ENCODE peak calls at places on chromosomes 5 and 9, in ten cellular contexts. Q is spleen, L is A549, P is bronchial epithelial cell, D is astrocyte of the cerebellum, A is mucosa of descending colon, W is SK-N-SH, Y is fibroblast of pulmonary artery, E is breast epithelium, J is WERI-Rb-1. S is an unnamed sample.

GRCh38 chr9:18905033-18905882 is 127.8 kb downstream of the SAXO1 start:
- DNase-seq in Q (no peak), L (no peak), P (no peak), D (no peak), A (no peak), W (no peak), Y (peak; percentile 55), E (no peak), J (no peak), S (no peak)

GRCh38 chr5:175236176-175236575 is 207.8 kb downstream of the DRD1 start:
- DNase-seq in Q (no peak), L (no peak), P (no peak), D (no peak), A (no peak), W (no peak), Y (no peak), E (no peak), J (no peak), S (no peak)

GRCh38 chr5:154944716-154945115 is 3.8 kb downstream of the MRPL22 start:
- DNase-seq in Q (no peak), L (no peak), P (no peak), D (no peak), A (no peak), W (no peak), Y (no peak), E (no peak), J (no peak), S (no peak)

GRCh38 chr9:111148994-111149759 is 110.9 kb upstream of the LPAR1 start:
- DNase-seq in Q (no peak), L (peak; percentile 13), P (peak; percentile 27), D (no peak), A (no peak), W (no peak), Y (peak; percentile 8), E (no peak), J (no peak), S (no peak)

GRCh38 chr5:73851782-73852181 is 225.8 kb downstream of the ARHGEF28 start:
- DNase-seq in Q (no peak), L (no peak), P (no peak), D (no peak), A (no peak), W (no peak), Y (no peak), E (no peak), J (no peak), S (no peak)

GRCh38 chr5:125722550-125722949 is 700.7 kb upstream of the GRAMD2B start:
- DNase-seq in Q (no peak), L (no peak), P (peak; percentile 40), D (no peak), A (no peak), W (no peak), Y (no peak), E (no peak), J (no peak), S (no peak)

GRCh38 chr5:43150748-43151147 is 30.0 kb downstream of the ZNF131 start:
- DNase-seq in Q (no peak), L (no peak), P (no peak), D (no peak), A (no peak), W (no peak), Y (no peak), E (no peak), J (peak; percentile 69), S (no peak)

GRCh38 chr5:122258840-122259239 is 53.2 kb upstream of the SNCAIP start:
- DNase-seq in Q (no peak), L (no peak), P (no peak), D (no peak), A (no peak), W (no peak), Y (no peak), E (no peak), J (no peak), S (no peak)

GRCh38 chr5:308672-309271 is 12.7 kb upstream of the AHRR start:
- DNase-seq in Q (no peak), L (no peak), P (peak; percentile 43), D (peak; percentile 22), A (peak; percentile 33), W (peak; percentile 39), Y (peak; percentile 58), E (no peak), J (no peak), S (peak; percentile 34)

GRCh38 chr5:133938039-133938821 is 30.2 kb downstream of the C5orf15 start:
- DNase-seq in Q (no peak), L (no peak), P (no peak), D (no peak), A (no peak), W (no peak), Y (peak; percentile 27), E (no peak), J (no peak), S (no peak)

GRCh38 chr9:104927912-104928740 is at the start of gene ABCA1:
- DNase-seq in Q (peak; percentile 96), L (peak; percentile 79), P (peak; percentile 56), D (peak; percentile 54), A (peak; percentile 95), W (peak; percentile 84), Y (peak; percentile 93), E (peak; percentile 84), J (peak; percentile 82), S (peak; percentile 81)

GRCh38 chr9:93464395-93464794 is 11.0 kb upstream of the FAM120AOS start:
- DNase-seq in Q (no peak), L (no peak), P (no peak), D (no peak), A (no peak), W (no peak), Y (no peak), E (no peak), J (no peak), S (no peak)

GRCh38 chr5:146878471-146879172 is at the start of gene PPP2R2B:
- DNase-seq in Q (peak; percentile 88), L (peak; percentile 15), P (no peak), D (no peak), A (peak; percentile 65), W (peak; percentile 86), Y (peak; percentile 17), E (no peak), J (peak; percentile 46), S (peak; percentile 76)

GRCh38 chr9:108081112-108081511 is 591.5 kb upstream of the KLF4 start:
- DNase-seq in Q (no peak), L (no peak), P (no peak), D (no peak), A (no peak), W (no peak), Y (no peak), E (no peak), J (no peak), S (no peak)

GRCh38 chr5:12876541-12877298 is 972.5 kb upstream of the CTNND2 start:
- DNase-seq in Q (no peak), L (no peak), P (no peak), D (no peak), A (no peak), W (no peak), Y (no peak), E (no peak), J (no peak), S (no peak)

DNA sequence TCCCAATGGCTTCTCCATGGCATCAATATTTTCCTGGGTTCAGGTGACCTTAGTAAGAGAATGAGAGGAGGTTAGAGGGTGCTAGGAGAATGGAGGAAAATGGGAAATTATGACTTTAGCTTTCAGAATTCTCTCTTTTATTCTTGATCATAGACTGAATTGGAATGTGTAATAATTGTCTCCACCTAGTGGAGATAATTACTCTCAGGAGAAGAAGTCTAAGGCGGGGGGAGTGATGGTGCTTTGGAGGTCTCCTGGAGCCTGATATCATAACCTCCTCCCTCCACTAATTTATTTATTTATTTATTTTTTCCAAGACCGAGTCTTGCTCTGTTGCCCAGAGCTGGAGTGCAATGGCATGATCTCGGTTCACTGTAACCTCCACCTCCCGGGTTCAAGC is 221.3 kb downstream of the GRIA1 start:
- DNase-seq in Q (no peak), L (no peak), P (peak; percentile 15), D (no peak), A (no peak), W (no peak), Y (peak; percentile 35), E (no peak), J (no peak), S (no peak)
- TF ChIP-seq CTCF in Q (peak; percentile 20), L (no peak), P (peak; percentile 24), D (no peak), A (no peak), W (peak; percentile 27), Y (peak; percentile 45), E (no peak), J (no peak), S (no peak)

GRCh38 chr5:135462304-135462703 is 10.2 kb upstream of the TIFAB start:
- DNase-seq in Q (peak; percentile 61), L (peak; percentile 73), P (peak; percentile 54), D (no peak), A (no peak), W (peak; percentile 68), Y (peak; percentile 44), E (no peak), J (peak; percentile 93), S (peak; percentile 74)
- TF ChIP-seq CTCF in Q (peak; percentile 56), L (peak; percentile 82), P (peak; percentile 65), D (peak; percentile 57), A (no peak), W (peak; percentile 60), Y (peak; percentile 44), E (peak; percentile 17), J (peak; percentile 85), S (peak; percentile 62)

GRCh38 chr5:132461235-132461634 is 29.3 kb downstream of the IRF1 start:
- DNase-seq in Q (no peak), L (no peak), P (no peak), D (no peak), A (no peak), W (no peak), Y (no peak), E (no peak), J (no peak), S (no peak)

GRCh38 chr5:132460835-132461230 is 29.7 kb downstream of the IRF1 start:
- DNase-seq in Q (peak; percentile 75), L (no peak), P (no peak), D (no peak), A (no peak), W (no peak), Y (no peak), E (no peak), J (no peak), S (no peak)

GRCh38 chr5:132459031-132459982 is 31.3 kb downstream of the IRF1 start:
- DNase-seq in Q (peak; percentile 83), L (no peak), P (no peak), D (peak; percentile 91), A (peak; percentile 67), W (no peak), Y (peak; percentile 54), E (no peak), J (no peak), S (no peak)

GRCh38 chr5:132461671-132462070 is 28.9 kb downstream of the IRF1 start:
- DNase-seq in Q (no peak), L (no peak), P (no peak), D (no peak), A (no peak), W (no peak), Y (no peak), E (no peak), J (no peak), S (no peak)

GRCh38 chr5:132459983-132460834 is 30.4 kb downstream of the IRF1 start:
- DNase-seq in Q (peak; percentile 87), L (no peak), P (no peak), D (no peak), A (no peak), W (no peak), Y (no peak), E (no peak), J (no peak), S (no peak)
- TF ChIP-seq CTCF in Q (peak; percentile 72), L (no peak), P (peak; percentile 2), D (peak; percentile 41), A (no peak), W (peak; percentile 27), Y (no peak), E (no peak), J (peak; percentile 12), S (no peak)

GRCh38 chr5:81748556-81748955 is 2.3 kb downstream of the SSBP2 start:
- DNase-seq in Q (no peak), L (no peak), P (no peak), D (no peak), A (no peak), W (no peak), Y (no peak), E (no peak), J (no peak), S (no peak)
- TF ChIP-seq CTCF in Q (no peak), L (peak; percentile 40), P (no peak), D (no peak), A (no peak), W (peak; percentile 21), Y (no peak), E (no peak), J (no peak), S (no peak)